ENCODE peak calls at places on chromosomes 4 and X, in six cellular contexts. T is neural progenitor cell, O is right cardiac atrium, H is mucosa of gallbladder, U is NAMALWA, V is sciatic nerve. M is an unnamed sample.

GRCh38 chrX:46704767-46705386 is 54.0 kb downstream of the SLC9A7 start:
- DNase-seq in T (no peak), O (no peak), H (no peak), U (no peak), V (no peak), M (no peak)

GRCh38 chr4:120829113-120829831 is 93.3 kb downstream of the PRDM5 start:
- DNase-seq in T (no peak), O (no peak), H (no peak), U (no peak), V (no peak), M (no peak)

GRCh38 chr4:88178633-88179231 is 20.3 kb upstream of the ABCG2 start:
- DNase-seq in T (no peak), O (no peak), H (no peak), U (no peak), V (no peak), M (no peak)

GRCh38 chrX:15781964-15782711 is 8.1 kb upstream of the ZRSR2 start:
- DNase-seq in T (no peak), O (no peak), H (no peak), U (no peak), V (no peak), M (no peak)

GRCh38 chr4:77861500-77861899 is 1.1 kb upstream of the MRPL1 start:
- DNase-seq in T (no peak), O (no peak), H (no peak), U (no peak), V (no peak), M (no peak)

GRCh38 chrX:1542994-1543725 is 6.2 kb upstream of the P2RY8 start:
- DNase-seq in T (no peak), O (no peak), H (peak; percentile 4), U (no peak), V (no peak), M (no peak)

GRCh38 chrX:119981286-119982070 is 37.9 kb upstream of the NKAP start:
- DNase-seq in T (peak; percentile 63), O (no peak), H (no peak), U (peak; percentile 53), V (no peak), M (no peak)

GRCh38 chr4:82680834-82681233 is 117.8 kb downstream of the SCD5 start:
- DNase-seq in T (no peak), O (no peak), H (no peak), U (no peak), V (no peak), M (no peak)

GRCh38 chrX:55088795-55089489 is at the start of gene PAGE2:
- DNase-seq in T (no peak), O (no peak), H (no peak), U (no peak), V (no peak), M (no peak)

GRCh38 chr4:159505275-159505975 is 402.5 kb downstream of the RAPGEF2 start:
- DNase-seq in T (peak; percentile 11), O (no peak), H (no peak), U (no peak), V (no peak), M (no peak)

GRCh38 chr4:106186201-106186600 is 129.8 kb downstream of the TBCK start:
- DNase-seq in T (no peak), O (no peak), H (no peak), U (no peak), V (no peak), M (peak; percentile 50)

GRCh38 chr4:21742326-21742725 is 206.2 kb downstream of the KCNIP4 start:
- DNase-seq in T (no peak), O (no peak), H (no peak), U (no peak), V (no peak), M (no peak)

GRCh38 chr4:175906397-175906796 is 94.3 kb upstream of the GPM6A start:
- DNase-seq in T (no peak), O (no peak), H (no peak), U (no peak), V (no peak), M (no peak)

GRCh38 chr4:143360838-143361237 is 24.2 kb downstream of the GAB1 start:
- DNase-seq in T (no peak), O (no peak), H (no peak), U (no peak), V (no peak), M (no peak)

GRCh38 chrX:83771664-83772063 is 89.3 kb upstream of the CYLC1 start:
- DNase-seq in T (peak; percentile 41), O (no peak), H (no peak), U (no peak), V (no peak), M (no peak)

GRCh38 chrX:17553451-17553850 is 178.5 kb downstream of the NHS start:
- DNase-seq in T (no peak), O (no peak), H (no peak), U (no peak), V (no peak), M (no peak)

GRCh38 chr4:26022346-26022891 is 108.4 kb downstream of the SMIM20 start:
- DNase-seq in T (no peak), O (peak; percentile 56), H (peak; percentile 33), U (no peak), V (no peak), M (no peak)

GRCh38 chr4:32268949-32269348 is 1548.8 kb downstream of the PCDH7 start:
- DNase-seq in T (no peak), O (no peak), H (no peak), U (no peak), V (no peak), M (no peak)

GRCh38 chrX:45769919-45770582 is 569.4 kb upstream of the DIPK2B start:
- DNase-seq in T (peak; percentile 26), O (peak; percentile 81), H (peak; percentile 63), U (no peak), V (peak; percentile 77), M (no peak)

M was measured in SK-N-MC.